ENCODE peak calls at places on chromosome 14, in ten cellular contexts. N is fibroblast of lung, M is upper lobe of right lung, V is K562, T is esophagus squamous epithelium, H is MM.1S, S is cardiac muscle cell, L is stomach, D is hepatocyte, Q is IMR-90. X is an unnamed sample.

GRCh38 chr14:104889374-104889755 is 24.3 kb downstream of the CEP170B start:
- DNase-seq in N (no peak), M (peak; percentile 60), V (no peak), T (no peak), H (no peak), S (no peak), L (no peak), D (no peak), Q (no peak), X (no peak)

GRCh38 chr14:78143489-78144145 is 26.6 kb upstream of the NRXN3 start:
- DNase-seq in N (no peak), M (no peak), V (peak; percentile 21), T (no peak), H (no peak), S (no peak), L (no peak), D (no peak), Q (peak; percentile 26), X (peak; percentile 42)

GRCh38 chr14:54529811-54530210 is 20.1 kb downstream of the CGRRF1 start:
- DNase-seq in N (peak; percentile 39), M (no peak), V (no peak), T (no peak), H (no peak), S (peak; percentile 59), L (no peak), D (no peak), Q (peak; percentile 68), X (peak; percentile 87)

GRCh38 chr14:45810152-45810872 is 557.3 kb upstream of the MIS18BP1 start:
- DNase-seq in N (no peak), M (no peak), V (no peak), T (no peak), H (peak; percentile 10), S (no peak), L (no peak), D (peak; percentile 23), Q (no peak), X (peak; percentile 9)

GRCh38 chr14:57495409-57495808 is 1.8 kb upstream of the CCDC198 start:
- DNase-seq in N (no peak), M (no peak), V (no peak), T (no peak), H (no peak), S (no peak), L (no peak), D (no peak), Q (no peak), X (no peak)

GRCh38 chr14:67856806-67857205 is 37.2 kb downstream of the RAD51B start:
- DNase-seq in N (peak; percentile 20), M (no peak), V (no peak), T (no peak), H (no peak), S (peak; percentile 34), L (no peak), D (no peak), Q (peak; percentile 24), X (peak; percentile 59)

GRCh38 chr14:106538193-106538592 is 1011.8 kb downstream of the TMEM121 start:
- DNase-seq in N (no peak), M (no peak), V (no peak), T (no peak), H (no peak), S (no peak), L (no peak), D (no peak), Q (no peak), X (no peak)

GRCh38 chr14:57833304-57833703 is 32.6 kb downstream of the SLC35F4 start:
- DNase-seq in N (peak; percentile 78), M (no peak), V (no peak), T (no peak), H (no peak), S (peak; percentile 68), L (no peak), D (peak; percentile 25), Q (peak; percentile 88), X (peak; percentile 100)

GRCh38 chr14:71554323-71554722 is 377.9 kb upstream of the RGS6 start:
- DNase-seq in N (no peak), M (no peak), V (no peak), T (no peak), H (peak; percentile 35), S (no peak), L (no peak), D (no peak), Q (no peak), X (no peak)

GRCh38 chr14:32104308-32104707 is 27.2 kb downstream of the ARHGAP5 start:
- DNase-seq in N (no peak), M (no peak), V (no peak), T (no peak), H (no peak), S (no peak), L (no peak), D (no peak), Q (no peak), X (no peak)

GRCh38 chr14:50067723-50068495 is 48.5 kb downstream of the VCPKMT start:
- DNase-seq in N (peak; percentile 47), M (no peak), V (no peak), T (no peak), H (no peak), S (peak; percentile 71), L (peak; percentile 72), D (no peak), Q (peak; percentile 81), X (peak; percentile 97)

GRCh38 chr14:55650992-55651391 is 71.0 kb downstream of the KTN1 start:
- DNase-seq in N (no peak), M (no peak), V (no peak), T (no peak), H (no peak), S (no peak), L (no peak), D (no peak), Q (no peak), X (no peak)
- H3K36me3 ChIP-seq in N (no peaks in the 10 kb centered on the region), M (peaks cover 81% of the 10 kb centered on the region), V (peaks cover 58% of the 10 kb centered on the region), T (no peaks in the 10 kb centered on the region), H (no peaks in the 10 kb centered on the region), S (peaks cover 67% of the 10 kb centered on the region), L (peaks cover 91% of the 10 kb centered on the region), D (no peaks in the 10 kb centered on the region), Q (peaks cover 17% of the 10 kb centered on the region), X (peaks cover 72% of the 10 kb centered on the region)

GRCh38 chr14:103705524-103706284 is 9.5 kb downstream of the XRCC3 start:
- DNase-seq in N (no peak), M (peak; percentile 72), V (no peak), T (no peak), H (no peak), S (no peak), L (no peak), D (no peak), Q (no peak), X (no peak)

GRCh38 chr14:103707329-103708263 is 7.7 kb downstream of the XRCC3 start:
- DNase-seq in N (no peak), M (no peak), V (no peak), T (no peak), H (no peak), S (no peak), L (no peak), D (no peak), Q (no peak), X (no peak)

GRCh38 chr14:103708750-103709187 is 6.5 kb downstream of the XRCC3 start:
- DNase-seq in N (no peak), M (no peak), V (no peak), T (no peak), H (no peak), S (no peak), L (peak; percentile 76), D (no peak), Q (no peak), X (no peak)

GRCh38 chr14:103705158-103705523 is 10.1 kb downstream of the XRCC3 start:
- DNase-seq in N (no peak), M (peak; percentile 92), V (no peak), T (no peak), H (no peak), S (no peak), L (peak; percentile 81), D (no peak), Q (no peak), X (no peak)

GRCh38 chr14:103706551-103707328 is 8.5 kb downstream of the XRCC3 start:
- DNase-seq in N (no peak), M (no peak), V (no peak), T (no peak), H (no peak), S (no peak), L (no peak), D (no peak), Q (no peak), X (no peak)
- H3K36me3 ChIP-seq in N (peaks cover 40% of the 10 kb centered on the region), M (peaks cover 23% of the 10 kb centered on the region), V (peaks cover 85% of the 10 kb centered on the region), T (peaks cover 21% of the 10 kb centered on the region), H (no peaks in the 10 kb centered on the region), S (peaks cover 4% of the 10 kb centered on the region), L (peaks cover 68% of the 10 kb centered on the region), D (no peaks in the 10 kb centered on the region), Q (peaks cover 56% of the 10 kb centered on the region), X (peaks cover 28% of the 10 kb centered on the region)

GRCh38 chr14:100439781-100440180 is 116.6 kb downstream of the SLC25A47 start:
- DNase-seq in N (peak; percentile 17), M (no peak), V (no peak), T (no peak), H (no peak), S (peak; percentile 59), L (no peak), D (no peak), Q (no peak), X (peak; percentile 44)
- H3K36me3 ChIP-seq in N (no peaks in the 10 kb centered on the region), M (no peaks in the 10 kb centered on the region), V (no peaks in the 10 kb centered on the region), T (no peaks in the 10 kb centered on the region), H (no peaks in the 10 kb centered on the region), S (no peaks in the 10 kb centered on the region), L (no peaks in the 10 kb centered on the region), D (no peaks in the 10 kb centered on the region), Q (no peaks in the 10 kb centered on the region), X (no peaks in the 10 kb centered on the region)

GRCh38 chr14:60863251-60863650 is 117.6 kb downstream of the TRMT5 start:
- DNase-seq in N (no peak), M (no peak), V (no peak), T (no peak), H (no peak), S (no peak), L (no peak), D (no peak), Q (no peak), X (no peak)
- H3K36me3 ChIP-seq in N (no peaks in the 10 kb centered on the region), M (no peaks in the 10 kb centered on the region), V (no peaks in the 10 kb centered on the region), T (no peaks in the 10 kb centered on the region), H (no peaks in the 10 kb centered on the region), S (no peaks in the 10 kb centered on the region), L (no peaks in the 10 kb centered on the region), D (no peaks in the 10 kb centered on the region), Q (no peaks in the 10 kb centered on the region), X (no peaks in the 10 kb centered on the region)

GRCh38 chr14:20848955-20849570 is 42.1 kb upstream of the RNASE3 start:
- DNase-seq in N (no peak), M (no peak), V (no peak), T (no peak), H (no peak), S (no peak), L (peak; percentile 35), D (no peak), Q (no peak), X (peak; percentile 79)
- H3K36me3 ChIP-seq in N (no peaks in the 10 kb centered on the region), M (no peaks in the 10 kb centered on the region), V (no peaks in the 10 kb centered on the region), T (no peaks in the 10 kb centered on the region), H (no peaks in the 10 kb centered on the region), S (no peaks in the 10 kb centered on the region), L (no peaks in the 10 kb centered on the region), D (no peaks in the 10 kb centered on the region), Q (no peaks in the 10 kb centered on the region), X (no peaks in the 10 kb centered on the region)

X was measured in PC-3.